ENCODE peak calls at places on chromosomes 12 and 14, in ten cellular contexts. A, J, F, R, I, S, H, O, D and Y are unnamed samples.

GRCh38 chr12:12922191-12922616 is 29.8 kb downstream of the GPRC5D start:
- DNase-seq in I (no peak), J (no peak), R (no peak), D (no peak), A (peak), S (no peak), F (no peak), O (no peak), H (no peak), Y (no peak)

GRCh38 chr12:54175130-54175963 is 13.4 kb downstream of the SMUG1 start:
- DNase-seq in H (no peak), J (no peak), R (no peak), A (no peak), D (no peak), S (no peak), F (peak), I (no peak), O (no peak), Y (no peak)

GRCh38 chr12:117139025-117139717 is 40.0 kb upstream of the TESC start:
- DNase-seq in H (no peak), A (no peak), R (no peak), O (no peak), S (no peak), J (no peak), F (no peak), D (no peak), I (no peak), Y (no peak)

GRCh38 chr14:102164241-102164641 is 24.5 kb downstream of the WDR20 start:
- DNase-seq in R (no peak), A (peak), D (no peak), O (no peak), S (no peak), J (no peak), F (no peak), I (no peak), H (peak), Y (peak)

GRCh38 chr14:95037273-95037672 is 120.1 kb downstream of the DICER1 start:
- DNase-seq in I (no peak), D (no peak), S (peak), J (no peak), A (no peak), R (no peak), O (no peak), H (no peak), F (no peak), Y (no peak)

GRCh38 chr12:64531665-64532334 is 78.5 kb upstream of the RASSF3 start:
- DNase-seq in H (no peak), R (no peak), S (no peak), D (no peak), A (no peak), I (no peak), J (no peak), O (no peak), F (no peak), Y (no peak)

GRCh38 chr12:49733219-49734017 is 7.9 kb upstream of the TMBIM6 start:
- DNase-seq in R (no peak), I (peak), A (no peak), J (no peak), H (no peak), S (no peak), O (no peak), D (no peak), F (no peak), Y (no peak)

GRCh38 chr12:21600196-21600595 is 4.5 kb downstream of the GYS2 start:
- DNase-seq in F (no peak), J (no peak), O (no peak), H (no peak), R (no peak), D (no peak), A (no peak), S (no peak), I (no peak), Y (no peak)

GRCh38 chr14:23605931-23606585 is 27.5 kb upstream of the JPH4 start:
- DNase-seq in J (no peak), S (no peak), A (no peak), R (no peak), H (no peak), D (no peak), I (no peak), F (peak), O (no peak), Y (no peak)

GRCh38 chr12:104720346-104721064 is 237.6 kb downstream of the SLC41A2 start:
- DNase-seq in R (no peak), I (no peak), S (no peak), D (no peak), F (peak), A (peak), H (no peak), J (no peak), O (peak), Y (no peak)

GRCh38 chr14:86935241-86935640 is 1057.7 kb downstream of the GALC start:
- DNase-seq in O (no peak), J (no peak), H (no peak), D (no peak), F (no peak), A (peak), S (no peak), I (no peak), R (no peak), Y (no peak)

GRCh38 chr14:54226103-54226502 is 170.7 kb upstream of the CDKN3 start:
- DNase-seq in I (no peak), J (no peak), H (no peak), S (no peak), F (no peak), D (no peak), R (peak), A (peak), O (no peak), Y (peak)

GRCh38 chr12:69123909-69124638 is 115.3 kb upstream of the CPSF6 start:
- DNase-seq in S (no peak), A (no peak), O (no peak), I (no peak), R (no peak), F (no peak), D (no peak), J (no peak), H (no peak), Y (no peak)

GRCh38 chr14:76951149-76951548 is 77.4 kb downstream of the IRF2BPL start:
- DNase-seq in D (no peak), R (no peak), H (no peak), A (no peak), O (no peak), S (no peak), F (no peak), J (no peak), I (no peak), Y (no peak)

GRCh38 chr12:57759360-57759980 is 4.6 kb downstream of the MARCHF9 start:
- DNase-seq in I (no peak), J (no peak), R (no peak), A (peak), O (no peak), D (peak), F (no peak), S (no peak), H (no peak), Y (no peak)